ENCODE peak calls at places on chromosomes 7 and 10, in four cellular contexts. One of them, this sample, is unnamed.

GRCh38 chr7:2681954-2682799 is 5.8 kb upstream of the AMZ1 start:
- DNase-seq in effector memory CD4-positive, alpha-beta T cell: no peak
- DNase-seq in M059J: no peak
- DNase-seq in ELR: no peak
- DNase-seq in this sample: no peak

GRCh38 chr7:154907651-154908620 is 95.0 kb downstream of the PAXIP1 start:
- DNase-seq in M059J: no peak
- DNase-seq in ELR: no peak
- DNase-seq in effector memory CD4-positive, alpha-beta T cell: no peak
- DNase-seq in this sample: no peak

GRCh38 chr7:26292768-26293560 is 1.3 kb downstream of the SNX10 start:
- DNase-seq in M059J: no peak
- DNase-seq in ELR: no peak
- DNase-seq in effector memory CD4-positive, alpha-beta T cell: no peak
- DNase-seq in this sample: no peak

GRCh38 chr7:69659964-69660363 is 61.7 kb downstream of the AUTS2 start:
- DNase-seq in effector memory CD4-positive, alpha-beta T cell: no peak
- DNase-seq in ELR: no peak
- DNase-seq in M059J: peak; percentile 24
- DNase-seq in this sample: no peak

GRCh38 chr7:127525866-127526456 is 59.4 kb downstream of the GCC1 start:
- DNase-seq in effector memory CD4-positive, alpha-beta T cell: no peak
- DNase-seq in ELR: no peak
- DNase-seq in M059J: no peak
- DNase-seq in this sample: no peak

GRCh38 chr7:150968698-150969482 is 9.2 kb downstream of the KCNH2 start:
- DNase-seq in ELR: no peak
- DNase-seq in effector memory CD4-positive, alpha-beta T cell: no peak
- DNase-seq in M059J: no peak
- DNase-seq in this sample: no peak

GRCh38 chr10:123139521-123140163 is 3.9 kb downstream of the HMX3 start:
- DNase-seq in effector memory CD4-positive, alpha-beta T cell: no peak
- DNase-seq in M059J: peak; percentile 36
- DNase-seq in ELR: no peak
- DNase-seq in this sample: no peak

GRCh38 chr7:479115-479947 is 40.3 kb downstream of the PDGFA start:
- DNase-seq in effector memory CD4-positive, alpha-beta T cell: no peak
- DNase-seq in ELR: no peak
- DNase-seq in M059J: no peak
- DNase-seq in this sample: no peak

GRCh38 chr7:142956951-142957623 is 5.1 kb downstream of the KEL start:
- DNase-seq in ELR: no peak
- DNase-seq in effector memory CD4-positive, alpha-beta T cell: no peak
- DNase-seq in M059J: peak; percentile 37
- DNase-seq in this sample: no peak

GRCh38 chr10:105269011-105269410 is 627.9 kb downstream of the SORCS3 start:
- DNase-seq in M059J: no peak
- DNase-seq in effector memory CD4-positive, alpha-beta T cell: no peak
- DNase-seq in ELR: no peak
- DNase-seq in this sample: no peak

GRCh38 chr10:130541090-130541489 is 404.9 kb downstream of the GLRX3 start:
- DNase-seq in effector memory CD4-positive, alpha-beta T cell: no peak
- DNase-seq in ELR: no peak
- DNase-seq in M059J: no peak
- DNase-seq in this sample: no peak

GRCh38 chr7:28988818-28989595 is 30.9 kb upstream of the TRIL start:
- DNase-seq in ELR: peak; percentile 81
- DNase-seq in M059J: peak; percentile 98
- DNase-seq in effector memory CD4-positive, alpha-beta T cell: no peak
- DNase-seq in this sample: peak; percentile 90

GRCh38 chr10:23693398-23693797 is 254.5 kb downstream of the OTUD1 start:
- DNase-seq in M059J: no peak
- DNase-seq in effector memory CD4-positive, alpha-beta T cell: no peak
- DNase-seq in ELR: peak; percentile 7
- DNase-seq in this sample: no peak

GRCh38 chr7:7416031-7416968 is 119.4 kb downstream of the COL28A1 start:
- DNase-seq in M059J: peak; percentile 96
- DNase-seq in ELR: no peak
- DNase-seq in effector memory CD4-positive, alpha-beta T cell: no peak
- DNase-seq in this sample: no peak